ENCODE peak calls at places on chromosomes 6 and 20, in four cellular contexts. U, Q, H and V are unnamed samples.

GRCh38 chr6:55182016-55182650 is 7.8 kb downstream of the HCRTR2 start:
- DNase-seq in Q (no peak), U (no peak), H (no peak), V (no peak)

GRCh38 chr20:48797275-48797825 is 30.4 kb downstream of the PREX1 start:
- DNase-seq in H (no peak), Q (peak), U (no peak), V (no peak)

GRCh38 chr6:18186033-18186432 is 30.8 kb downstream of the KDM1B start:
- DNase-seq in Q (no peak), H (no peak), U (no peak), V (no peak)

GRCh38 chr6:96716221-96716620 is 121.1 kb downstream of the GPR63 start:
- DNase-seq in H (no peak), Q (no peak), U (no peak), V (no peak)

GRCh38 chr20:60086936-60087562 is 128.8 kb downstream of the CDH26 start:
- DNase-seq in U (no peak), H (no peak), Q (no peak), V (no peak)

GRCh38 chr6:78513856-78514255 is 353.5 kb upstream of the IRAK1BP1 start:
- DNase-seq in Q (no peak), H (no peak), U (no peak), V (no peak)

GRCh38 chr20:42688576-42688975 is 501.1 kb downstream of the PTPRT start:
- DNase-seq in H (peak), U (no peak), Q (no peak), V (no peak)

GRCh38 chr6:3761989-3762270 is 10.4 kb upstream of the PXDC1 start:
- DNase-seq in U (no peak), Q (no peak), H (no peak), V (no peak)

GRCh38 chr6:16514249-16514648 is 247.0 kb downstream of the ATXN1 start:
- DNase-seq in U (no peak), Q (no peak), H (no peak), V (no peak)

GRCh38 chr20:47762699-47763098 is 22.6 kb downstream of the SULF2 start:
- DNase-seq in U (no peak), Q (no peak), H (no peak), V (no peak)

GRCh38 chr6:133705071-133705470 is 183.8 kb upstream of the TCF21 start:
- DNase-seq in U (no peak), Q (no peak), H (no peak), V (no peak)

GRCh38 chr6:5282191-5282623 is 20.9 kb downstream of the FARS2 start:
- DNase-seq in Q (no peak), H (no peak), U (no peak), V (no peak)

GRCh38 chr20:3911956-3912355 is 22.8 kb downstream of the PANK2 start:
- DNase-seq in H (no peak), U (no peak), Q (no peak), V (no peak)